ENCODE peak calls at places on chromosomes 11 and 22, in nine cellular contexts. Z is stimulated activated CD8-positive, alpha-beta memory T cell treated with anti-CD3 and anti-CD28 coated beads, Interleukin-4, amount 100 ng/mL, for 1 hour; I is H7; V is fibroblast of lung; W is stimulated activated CD4-positive, alpha-beta T cell treated with anti-CD3 and anti-CD28 coated beads, Interleukin-1b, Interleukin-23, amount 100 ng/mL, for 1 hour; L is spleen; K is transverse colon; J is Kasumi-1; A is activated CD4-positive, CD25-positive, alpha-beta regulatory T cell treated with anti-CD3 and anti-CD28 coated beads, Interleukin-2, amount 50 U/mL, for 72 hours. U is an unnamed sample.

GRCh38 chr11:61964941-61965282 is 2.5 kb downstream of the FTH1 start:
- DNase-seq in Z (no peak), I (no peak), V (no peak), W (no peak), L (no peak), K (no peak), J (no peak), A (no peak), U (no peak)

GRCh38 chr22:41048791-41049717 is 43.3 kb upstream of the EP300 start:
- DNase-seq in Z (no peak), I (peak; percentile 78), V (peak; percentile 80), W (no peak), L (peak; percentile 76), K (peak; percentile 56), J (no peak), A (no peak), U (no peak)

GRCh38 chr11:1129666-1130160 is 28.0 kb upstream of the MUC5AC start:
- DNase-seq in Z (no peak), I (peak; percentile 58), V (no peak), W (no peak), L (no peak), K (no peak), J (no peak), A (no peak), U (no peak)

GRCh38 chr22:45915841-45916240 is 61.1 kb downstream of the WNT7B start:
- DNase-seq in Z (no peak), I (no peak), V (no peak), W (no peak), L (no peak), K (no peak), J (no peak), A (no peak), U (no peak)

GRCh38 chr11:117005758-117006157 is 92.5 kb downstream of the SIK3 start:
- DNase-seq in Z (no peak), I (no peak), V (no peak), W (no peak), L (no peak), K (no peak), J (peak; percentile 18), A (no peak), U (no peak)

GRCh38 chr11:113926273-113927183 is 21.9 kb downstream of the HTR3B start:
- DNase-seq in Z (no peak), I (no peak), V (no peak), W (no peak), L (no peak), K (no peak), J (no peak), A (no peak), U (no peak)

GRCh38 chr22:19143967-19144400 is 467 bp downstream of the ESS2 start:
- DNase-seq in Z (no peak), I (no peak), V (peak; percentile 11), W (no peak), L (peak; percentile 74), K (no peak), J (no peak), A (no peak), U (no peak)

GRCh38 chr11:126764221-126764620 is 236.3 kb downstream of the KIRREL3 start:
- DNase-seq in Z (no peak), I (no peak), V (no peak), W (no peak), L (no peak), K (no peak), J (no peak), A (no peak), U (no peak)

GRCh38 chr11:17314232-17314547 is 37.4 kb upstream of the NCR3LG1 start:
- DNase-seq in Z (no peak), I (no peak), V (peak; percentile 96), W (no peak), L (no peak), K (no peak), J (peak; percentile 19), A (no peak), U (no peak)

GRCh38 chr22:39176067-39176621 is 23.7 kb upstream of the CBX7 start:
- DNase-seq in Z (no peak), I (peak; percentile 89), V (peak; percentile 43), W (no peak), L (peak; percentile 82), K (peak; percentile 57), J (no peak), A (no peak), U (peak; percentile 94)

GRCh38 chr11:120780239-120780638 is 243.7 kb upstream of the TBCEL start:
- DNase-seq in Z (no peak), I (no peak), V (no peak), W (no peak), L (no peak), K (no peak), J (no peak), A (no peak), U (no peak)

GRCh38 chr11:86816251-86816726 is 15.9 kb downstream of the PRSS23 start:
- DNase-seq in Z (no peak), I (no peak), V (peak; percentile 62), W (no peak), L (no peak), K (no peak), J (no peak), A (no peak), U (no peak)

U was measured in chondrocyte.